ENCODE peak calls at places on chromosomes 1 and 21, in seven cellular contexts. One of them, this sample, is unnamed.

GRCh38 chr1:36126005-36126716 is 1.1 kb upstream of the COL8A2 start:
- DNase-seq in uterus: no peak
- DNase-seq in heart right ventricle: no peak
- DNase-seq in fibroblast of lung: no peak
- DNase-seq in H9: no peak
- DNase-seq in neuronal stem cell: no peak
- DNase-seq in upper lobe of right lung: no peak
- DNase-seq in this sample: no peak

GRCh38 chr1:212699104-212699838 is 369 bp downstream of the BATF3 start:
- DNase-seq in uterus: peak; percentile 39
- DNase-seq in heart right ventricle: no peak
- DNase-seq in fibroblast of lung: peak; percentile 23
- DNase-seq in H9: peak; percentile 84
- DNase-seq in neuronal stem cell: no peak
- DNase-seq in upper lobe of right lung: peak; percentile 84
- DNase-seq in this sample: peak; percentile 44

GRCh38 chr1:170714163-170714562 is 50.2 kb downstream of the PRRX1 start:
- DNase-seq in uterus: no peak
- DNase-seq in heart right ventricle: no peak
- DNase-seq in fibroblast of lung: no peak
- DNase-seq in H9: no peak
- DNase-seq in neuronal stem cell: no peak
- DNase-seq in upper lobe of right lung: no peak
- DNase-seq in this sample: no peak

GRCh38 chr1:168468042-168468809 is 75.6 kb downstream of the XCL2 start:
- DNase-seq in uterus: no peak
- DNase-seq in heart right ventricle: no peak
- DNase-seq in fibroblast of lung: no peak
- DNase-seq in H9: no peak
- DNase-seq in neuronal stem cell: no peak
- DNase-seq in upper lobe of right lung: no peak
- DNase-seq in this sample: no peak

GRCh38 chr1:174222166-174222949 is 63.0 kb downstream of the RABGAP1L start:
- DNase-seq in uterus: no peak
- DNase-seq in heart right ventricle: no peak
- DNase-seq in fibroblast of lung: peak; percentile 56
- DNase-seq in H9: no peak
- DNase-seq in neuronal stem cell: no peak
- DNase-seq in upper lobe of right lung: no peak
- DNase-seq in this sample: no peak

GRCh38 chr1:41492341-41492848 is 7.9 kb upstream of the EDN2 start:
- DNase-seq in uterus: no peak
- DNase-seq in heart right ventricle: no peak
- DNase-seq in fibroblast of lung: no peak
- DNase-seq in H9: peak; percentile 83
- DNase-seq in neuronal stem cell: no peak
- DNase-seq in upper lobe of right lung: no peak
- DNase-seq in this sample: no peak

GRCh38 chr1:217275617-217276398 is 355.1 kb downstream of the GPATCH2 start:
- DNase-seq in uterus: no peak
- DNase-seq in heart right ventricle: no peak
- DNase-seq in fibroblast of lung: peak; percentile 88
- DNase-seq in H9: no peak
- DNase-seq in neuronal stem cell: no peak
- DNase-seq in upper lobe of right lung: no peak
- DNase-seq in this sample: no peak

GRCh38 chr1:151165281-151165737 is 393 bp downstream of the LYSMD1 start:
- DNase-seq in uterus: peak; percentile 71
- DNase-seq in heart right ventricle: peak; percentile 66
- DNase-seq in fibroblast of lung: peak; percentile 64
- DNase-seq in H9: peak; percentile 84
- DNase-seq in neuronal stem cell: peak; percentile 66
- DNase-seq in upper lobe of right lung: peak; percentile 75
- DNase-seq in this sample: peak; percentile 59

GRCh38 chr1:7250176-7250575 is 464.9 kb downstream of the CAMTA1 start:
- DNase-seq in uterus: no peak
- DNase-seq in heart right ventricle: no peak
- DNase-seq in fibroblast of lung: no peak
- DNase-seq in H9: no peak
- DNase-seq in neuronal stem cell: no peak
- DNase-seq in upper lobe of right lung: no peak
- DNase-seq in this sample: no peak

DNA sequence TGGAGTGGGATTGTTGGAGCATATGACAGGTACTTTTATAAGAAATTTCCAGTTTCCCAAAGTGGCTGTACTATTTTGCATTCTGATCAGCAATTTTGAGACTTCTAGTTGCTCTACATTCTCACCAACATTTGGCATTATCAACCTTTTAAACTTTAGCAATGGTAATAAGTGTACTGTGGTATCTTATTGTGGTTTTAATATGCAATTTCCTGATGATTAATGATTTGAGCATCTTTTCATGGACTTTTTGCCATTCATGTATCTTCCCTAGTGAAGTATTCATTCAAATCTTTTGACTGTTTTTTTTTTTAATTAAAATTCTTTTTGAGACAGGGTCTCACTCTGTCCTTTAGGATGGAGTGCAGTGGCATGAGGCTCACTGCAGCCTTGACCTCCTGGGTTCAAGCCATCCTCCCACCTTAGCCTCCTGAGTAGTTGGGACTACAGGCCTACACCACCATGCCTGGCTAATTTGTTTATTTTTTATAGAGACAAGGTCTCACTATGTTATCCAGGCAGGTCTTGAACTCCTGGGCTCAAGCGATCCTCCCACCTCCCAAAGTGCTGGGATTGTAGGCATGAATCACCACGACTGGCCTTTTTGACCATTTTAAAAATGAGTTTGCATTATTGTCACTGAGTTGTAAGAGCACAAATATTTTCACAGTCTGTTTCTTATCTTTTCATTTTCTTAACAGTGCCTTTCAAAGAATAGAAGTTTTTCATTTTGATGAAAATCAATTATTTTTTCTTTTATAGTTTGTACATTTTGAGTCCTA is 7.8 kb upstream of the SLC6A9 start:
- DNase-seq in uterus: no peak
- DNase-seq in heart right ventricle: no peak
- DNase-seq in fibroblast of lung: no peak
- DNase-seq in H9: no peak
- DNase-seq in neuronal stem cell: no peak
- DNase-seq in upper lobe of right lung: no peak
- DNase-seq in this sample: no peak
- H3K9me3 ChIP-seq in uterus: no peaks in the 10 kb centered on the region
- H3K9me3 ChIP-seq in heart right ventricle: no peaks in the 10 kb centered on the region
- H3K9me3 ChIP-seq in fibroblast of lung: no peaks in the 10 kb centered on the region
- H3K9me3 ChIP-seq in H9: no peaks in the 10 kb centered on the region
- H3K9me3 ChIP-seq in neuronal stem cell: peaks cover 1% of the 10 kb centered on the region
- H3K9me3 ChIP-seq in upper lobe of right lung: no peaks in the 10 kb centered on the region
- H3K9me3 ChIP-seq in this sample: no peaks in the 10 kb centered on the region

DNA sequence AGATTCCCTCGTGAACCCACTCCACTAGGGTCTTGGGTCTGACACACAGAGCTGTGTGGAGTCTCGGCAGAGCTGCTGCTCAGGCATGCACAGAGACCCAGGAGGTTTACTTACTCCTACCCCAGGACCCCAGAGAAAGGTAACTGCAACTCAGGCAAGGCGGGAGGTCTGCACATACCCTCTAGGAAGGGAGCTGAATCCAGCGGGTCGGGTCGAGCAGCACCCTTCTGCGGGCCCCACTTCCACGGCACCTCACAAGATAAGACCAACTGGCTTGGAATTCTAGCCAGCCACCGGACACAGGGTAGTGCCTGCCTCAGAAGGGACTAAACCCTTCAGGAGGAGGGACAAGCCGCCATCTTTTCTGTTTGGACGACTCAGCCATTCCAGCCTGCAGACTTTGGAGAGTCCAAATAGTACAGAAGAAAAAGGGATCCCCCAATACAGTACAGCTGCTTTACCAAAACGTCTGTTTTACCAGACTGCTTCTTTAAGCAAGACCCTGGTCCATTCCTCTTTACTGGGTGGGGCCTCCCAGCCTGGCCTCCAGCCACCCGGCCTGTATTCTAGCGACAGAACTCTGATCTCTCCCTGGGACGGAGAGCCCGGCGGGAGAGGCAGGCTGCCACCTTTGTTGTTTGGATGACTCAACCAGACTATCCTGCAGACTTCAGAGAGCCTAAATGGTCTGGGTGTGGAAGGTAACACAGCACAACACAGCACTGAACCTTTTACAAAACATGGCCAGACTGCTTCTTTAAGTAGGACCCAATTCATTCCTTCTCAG is 554.6 kb upstream of the BEND5 start:
- DNase-seq in uterus: no peak
- DNase-seq in heart right ventricle: no peak
- DNase-seq in fibroblast of lung: no peak
- DNase-seq in H9: no peak
- DNase-seq in neuronal stem cell: no peak
- DNase-seq in upper lobe of right lung: no peak
- DNase-seq in this sample: no peak
- H3K9me3 ChIP-seq in uterus: no peaks in the 10 kb centered on the region
- H3K9me3 ChIP-seq in heart right ventricle: no peaks in the 10 kb centered on the region
- H3K9me3 ChIP-seq in fibroblast of lung: no peaks in the 10 kb centered on the region
- H3K9me3 ChIP-seq in H9: peaks cover 57% of the 10 kb centered on the region
- H3K9me3 ChIP-seq in neuronal stem cell: no peaks in the 10 kb centered on the region
- H3K9me3 ChIP-seq in upper lobe of right lung: no peaks in the 10 kb centered on the region
- H3K9me3 ChIP-seq in this sample: no peaks in the 10 kb centered on the region

DNA sequence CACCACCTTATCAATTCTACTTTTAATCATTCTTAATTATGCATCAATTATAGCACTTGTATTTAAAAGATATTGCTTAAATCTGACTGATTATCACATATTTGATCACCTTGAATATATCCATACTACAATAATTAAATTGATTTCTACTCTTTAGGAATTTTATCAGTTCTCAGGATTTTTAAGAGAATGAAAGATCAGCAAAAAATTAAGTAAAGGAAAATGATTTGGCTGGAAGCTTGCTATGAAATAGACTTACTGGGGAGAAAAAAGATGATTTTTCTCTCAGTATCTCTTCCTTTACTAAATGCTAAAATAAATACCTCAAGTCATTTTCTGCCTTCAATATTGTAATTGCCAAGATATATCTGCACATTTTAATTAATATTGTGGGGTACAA is 848.6 kb downstream of the LTN1 start:
- DNase-seq in uterus: no peak
- DNase-seq in heart right ventricle: no peak
- DNase-seq in fibroblast of lung: no peak
- DNase-seq in H9: no peak
- DNase-seq in neuronal stem cell: no peak
- DNase-seq in upper lobe of right lung: no peak
- DNase-seq in this sample: no peak
- H3K9me3 ChIP-seq in uterus: no peaks in the 10 kb centered on the region
- H3K9me3 ChIP-seq in heart right ventricle: peaks cover 5% of the 10 kb centered on the region
- H3K9me3 ChIP-seq in fibroblast of lung: no peaks in the 10 kb centered on the region
- H3K9me3 ChIP-seq in H9: no peaks in the 10 kb centered on the region
- H3K9me3 ChIP-seq in neuronal stem cell: no peaks in the 10 kb centered on the region
- H3K9me3 ChIP-seq in upper lobe of right lung: no peaks in the 10 kb centered on the region
- H3K9me3 ChIP-seq in this sample: no peaks in the 10 kb centered on the region

DNA sequence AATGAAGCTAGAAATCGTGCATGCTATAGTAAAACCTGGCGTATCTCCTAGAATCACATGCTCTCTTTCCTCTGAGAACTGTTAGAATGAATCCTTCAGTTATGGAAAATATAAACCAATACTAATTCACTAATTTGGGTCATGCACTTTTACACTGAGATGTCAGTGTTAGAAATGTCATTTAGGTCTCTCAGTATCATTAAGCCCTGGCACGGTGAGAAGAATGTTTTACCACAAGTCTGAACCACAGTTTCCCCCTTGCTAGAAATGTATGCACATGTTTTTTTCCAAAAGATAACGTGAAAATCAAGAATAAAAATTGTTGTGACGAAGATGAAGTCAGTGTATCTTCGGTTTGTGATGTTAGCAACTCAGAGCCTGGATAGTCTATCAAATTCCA is 1062.8 kb upstream of the NCAM2 start:
- DNase-seq in uterus: no peak
- DNase-seq in heart right ventricle: no peak
- DNase-seq in fibroblast of lung: no peak
- DNase-seq in H9: no peak
- DNase-seq in neuronal stem cell: no peak
- DNase-seq in upper lobe of right lung: no peak
- DNase-seq in this sample: no peak
- H3K9me3 ChIP-seq in uterus: no peaks in the 10 kb centered on the region
- H3K9me3 ChIP-seq in heart right ventricle: no peaks in the 10 kb centered on the region
- H3K9me3 ChIP-seq in fibroblast of lung: no peaks in the 10 kb centered on the region
- H3K9me3 ChIP-seq in H9: no peaks in the 10 kb centered on the region
- H3K9me3 ChIP-seq in neuronal stem cell: no peaks in the 10 kb centered on the region
- H3K9me3 ChIP-seq in upper lobe of right lung: no peaks in the 10 kb centered on the region
- H3K9me3 ChIP-seq in this sample: no peaks in the 10 kb centered on the region

GRCh38 chr1:236341298-236341697 is 52.8 kb upstream of the EDARADD start:
- DNase-seq in uterus: no peak
- DNase-seq in heart right ventricle: no peak
- DNase-seq in fibroblast of lung: no peak
- DNase-seq in H9: no peak
- DNase-seq in neuronal stem cell: no peak
- DNase-seq in upper lobe of right lung: no peak
- DNase-seq in this sample: no peak

GRCh38 chr1:236338096-236338495 is 56.0 kb upstream of the EDARADD start:
- DNase-seq in uterus: no peak
- DNase-seq in heart right ventricle: no peak
- DNase-seq in fibroblast of lung: no peak
- DNase-seq in H9: no peak
- DNase-seq in neuronal stem cell: no peak
- DNase-seq in upper lobe of right lung: no peak
- DNase-seq in this sample: no peak

GRCh38 chr1:236343246-236343862 is 50.7 kb upstream of the EDARADD start:
- DNase-seq in uterus: no peak
- DNase-seq in heart right ventricle: no peak
- DNase-seq in fibroblast of lung: no peak
- DNase-seq in H9: no peak
- DNase-seq in neuronal stem cell: no peak
- DNase-seq in upper lobe of right lung: no peak
- DNase-seq in this sample: no peak

GRCh38 chr1:236345728-236346127 is 48.4 kb upstream of the EDARADD start:
- DNase-seq in uterus: no peak
- DNase-seq in heart right ventricle: no peak
- DNase-seq in fibroblast of lung: no peak
- DNase-seq in H9: peak; percentile 41
- DNase-seq in neuronal stem cell: no peak
- DNase-seq in upper lobe of right lung: no peak
- DNase-seq in this sample: no peak

DNA sequence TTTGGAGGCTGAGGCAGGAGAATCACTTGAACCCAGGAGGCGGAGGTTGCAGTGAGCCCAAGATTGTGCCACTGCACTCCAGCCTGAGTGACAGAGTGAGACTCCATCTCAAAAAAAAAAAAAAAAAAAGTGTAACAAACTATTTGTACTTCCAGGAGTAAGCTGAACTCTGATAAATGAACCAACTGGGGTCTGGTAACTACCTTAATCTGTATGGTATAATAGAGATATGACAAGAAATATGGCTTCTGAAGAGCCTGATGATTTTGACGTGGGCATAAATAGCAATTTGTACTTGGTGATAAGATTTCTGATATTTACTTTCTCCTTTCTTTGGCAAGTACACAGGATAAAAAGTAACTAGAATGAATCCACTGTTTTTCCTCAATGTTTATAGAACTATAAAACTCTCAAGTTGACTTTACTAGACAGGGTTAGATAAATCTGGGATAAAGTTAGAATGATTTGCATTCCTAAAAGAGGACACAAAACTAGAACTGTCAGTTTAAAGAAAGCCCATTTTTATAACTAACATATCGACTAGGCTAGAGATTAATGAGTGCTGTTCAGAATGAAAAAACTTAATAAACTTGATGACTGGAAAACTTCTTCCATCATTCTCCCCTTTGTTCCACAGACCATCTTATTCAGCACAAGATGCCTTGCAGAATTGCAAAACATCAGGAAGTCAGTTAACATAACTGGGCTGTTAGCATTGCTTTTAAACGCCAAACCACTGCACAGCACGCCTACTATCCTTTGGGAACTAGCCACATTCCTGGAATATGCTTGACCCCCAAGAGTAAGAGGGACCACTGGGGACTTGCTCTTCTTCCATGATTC is 51.5 kb upstream of the EDARADD start:
- DNase-seq in uterus: no peak
- DNase-seq in heart right ventricle: no peak
- DNase-seq in fibroblast of lung: no peak
- DNase-seq in H9: no peak
- DNase-seq in neuronal stem cell: no peak
- DNase-seq in upper lobe of right lung: no peak
- DNase-seq in this sample: no peak
- H3K9me3 ChIP-seq in uterus: no peaks in the 10 kb centered on the region
- H3K9me3 ChIP-seq in heart right ventricle: no peaks in the 10 kb centered on the region
- H3K9me3 ChIP-seq in fibroblast of lung: no peaks in the 10 kb centered on the region
- H3K9me3 ChIP-seq in H9: no peaks in the 10 kb centered on the region
- H3K9me3 ChIP-seq in neuronal stem cell: no peaks in the 10 kb centered on the region
- H3K9me3 ChIP-seq in upper lobe of right lung: no peaks in the 10 kb centered on the region
- H3K9me3 ChIP-seq in this sample: no peaks in the 10 kb centered on the region

This sample was measured in heart left ventricle.